ENCODE peak calls at places on chromosomes 6 and 20, in five cellular contexts. One of them, this sample, is unnamed.
A peak's percentile ranks its signal among the peaks of the same experiment; 100 is the strongest.

GRCh38 chr20:3380228-3381070 is 27.0 kb downstream of the DNAAF9 start:
- DNase-seq in H1: no peak
- DNase-seq in HCT116: no peak
- DNase-seq in endothelial cell of umbilical vein: no peak
- DNase-seq in SK-N-SH: no peak
- DNase-seq in this sample: no peak

GRCh38 chr6:151276112-151276745 is 36.5 kb downstream of the AKAP12 start:
- DNase-seq in H1: no peak
- DNase-seq in HCT116: no peak
- DNase-seq in endothelial cell of umbilical vein: no peak
- DNase-seq in SK-N-SH: peak; percentile 17
- DNase-seq in this sample: no peak

GRCh38 chr6:2196079-2196679 is 49.2 kb downstream of the GMDS start:
- DNase-seq in H1: no peak
- DNase-seq in HCT116: peak; percentile 19
- DNase-seq in endothelial cell of umbilical vein: peak; percentile 88
- DNase-seq in SK-N-SH: peak; percentile 57
- DNase-seq in this sample: no peak

GRCh38 chr6:28719275-28719940 is 193.7 kb downstream of the GPX5 start:
- DNase-seq in H1: peak; percentile 88
- DNase-seq in HCT116: peak; percentile 67
- DNase-seq in endothelial cell of umbilical vein: peak; percentile 12
- DNase-seq in SK-N-SH: no peak
- DNase-seq in this sample: no peak

GRCh38 chr6:27922949-27923348 is 10.8 kb upstream of the OR2B2 start:
- DNase-seq in H1: no peak
- DNase-seq in HCT116: no peak
- DNase-seq in endothelial cell of umbilical vein: no peak
- DNase-seq in SK-N-SH: no peak
- DNase-seq in this sample: no peak

GRCh38 chr6:16352258-16352635 is 113.9 kb downstream of the GMPR start:
- DNase-seq in H1: no peak
- DNase-seq in HCT116: no peak
- DNase-seq in endothelial cell of umbilical vein: peak; percentile 74
- DNase-seq in SK-N-SH: no peak
- DNase-seq in this sample: no peak

GRCh38 chr20:33531047-33531877 is 41.4 kb downstream of the CBFA2T2 start:
- DNase-seq in H1: no peak
- DNase-seq in HCT116: no peak
- DNase-seq in endothelial cell of umbilical vein: no peak
- DNase-seq in SK-N-SH: peak; percentile 47
- DNase-seq in this sample: no peak

GRCh38 chr6:14079433-14079832 is 38.1 kb upstream of the CD83 start:
- DNase-seq in H1: no peak
- DNase-seq in HCT116: no peak
- DNase-seq in endothelial cell of umbilical vein: no peak
- DNase-seq in SK-N-SH: no peak
- DNase-seq in this sample: no peak

GRCh38 chr6:37354526-37355384 is 972 bp downstream of the RNF8 start:
- DNase-seq in H1: peak; percentile 52
- DNase-seq in HCT116: no peak
- DNase-seq in endothelial cell of umbilical vein: no peak
- DNase-seq in SK-N-SH: peak; percentile 80
- DNase-seq in this sample: peak; percentile 80

GRCh38 chr6:68701159-68701558 is 66.1 kb downstream of the ADGRB3 start:
- DNase-seq in H1: no peak
- DNase-seq in HCT116: no peak
- DNase-seq in endothelial cell of umbilical vein: no peak
- DNase-seq in SK-N-SH: no peak
- DNase-seq in this sample: no peak

GRCh38 chr6:127022297-127022696 is 96.2 kb upstream of the RSPO3 start:
- DNase-seq in H1: no peak
- DNase-seq in HCT116: no peak
- DNase-seq in endothelial cell of umbilical vein: no peak
- DNase-seq in SK-N-SH: peak; percentile 37
- DNase-seq in this sample: no peak

GRCh38 chr6:137724495-137725211 is 142.4 kb upstream of the TNFAIP3 start:
- DNase-seq in H1: no peak
- DNase-seq in HCT116: no peak
- DNase-seq in endothelial cell of umbilical vein: no peak
- DNase-seq in SK-N-SH: no peak
- DNase-seq in this sample: peak; percentile 80

GRCh38 chr6:24824142-24824755 is 25.5 kb upstream of the ARMH2 start:
- DNase-seq in H1: no peak
- DNase-seq in HCT116: no peak
- DNase-seq in endothelial cell of umbilical vein: no peak
- DNase-seq in SK-N-SH: no peak
- DNase-seq in this sample: no peak

GRCh38 chr6:92538296-92538695 is 881.1 kb downstream of the EPHA7 start:
- DNase-seq in H1: no peak
- DNase-seq in HCT116: no peak
- DNase-seq in endothelial cell of umbilical vein: peak; percentile 73
- DNase-seq in SK-N-SH: no peak
- DNase-seq in this sample: no peak

GRCh38 chr6:127459231-127459641 is at the start of gene KIAA0408:
- DNase-seq in H1: no peak
- DNase-seq in HCT116: no peak
- DNase-seq in endothelial cell of umbilical vein: peak; percentile 23
- DNase-seq in SK-N-SH: no peak
- DNase-seq in this sample: no peak

GRCh38 chr20:34300809-34301586 is 2.2 kb downstream of the AHCY start:
- DNase-seq in H1: no peak
- DNase-seq in HCT116: no peak
- DNase-seq in endothelial cell of umbilical vein: no peak
- DNase-seq in SK-N-SH: no peak
- DNase-seq in this sample: no peak

GRCh38 chr6:162184465-162184864 is 543.1 kb downstream of the PRKN start:
- DNase-seq in H1: no peak
- DNase-seq in HCT116: no peak
- DNase-seq in endothelial cell of umbilical vein: peak; percentile 1
- DNase-seq in SK-N-SH: no peak
- DNase-seq in this sample: no peak

GRCh38 chr6:130945401-130945919 is 117.6 kb downstream of the EPB41L2 start:
- DNase-seq in H1: no peak
- DNase-seq in HCT116: no peak
- DNase-seq in endothelial cell of umbilical vein: peak; percentile 89
- DNase-seq in SK-N-SH: no peak
- DNase-seq in this sample: no peak

GRCh38 chr6:2990179-2990931 is 9.3 kb upstream of the NQO2 start:
- DNase-seq in H1: no peak
- DNase-seq in HCT116: no peak
- DNase-seq in endothelial cell of umbilical vein: peak; percentile 72
- DNase-seq in SK-N-SH: no peak
- DNase-seq in this sample: no peak

GRCh38 chr6:40138273-40138720 is 204.0 kb upstream of the MOCS1 start:
- DNase-seq in H1: no peak
- DNase-seq in HCT116: no peak
- DNase-seq in endothelial cell of umbilical vein: no peak
- DNase-seq in SK-N-SH: no peak
- DNase-seq in this sample: no peak

GRCh38 chr20:60884277-60884676 is 367.8 kb upstream of the CDH4 start:
- DNase-seq in H1: no peak
- DNase-seq in HCT116: no peak
- DNase-seq in endothelial cell of umbilical vein: no peak
- DNase-seq in SK-N-SH: no peak
- DNase-seq in this sample: no peak

GRCh38 chr20:56440346-56441007 is 27.9 kb upstream of the RTF2 start:
- DNase-seq in H1: no peak
- DNase-seq in HCT116: no peak
- DNase-seq in endothelial cell of umbilical vein: no peak
- DNase-seq in SK-N-SH: no peak
- DNase-seq in this sample: no peak

GRCh38 chr6:119076173-119076965 is 2.1 kb downstream of the FAM184A start:
- DNase-seq in H1: no peak
- DNase-seq in HCT116: no peak
- DNase-seq in endothelial cell of umbilical vein: no peak
- DNase-seq in SK-N-SH: no peak
- DNase-seq in this sample: no peak

GRCh38 chr6:11471261-11471660 is 66.3 kb upstream of the TMEM170B start:
- DNase-seq in H1: no peak
- DNase-seq in HCT116: no peak
- DNase-seq in endothelial cell of umbilical vein: no peak
- DNase-seq in SK-N-SH: no peak
- DNase-seq in this sample: no peak
- TF ChIP-seq POLR2AphosphoS5 in H1: no peak
- TF ChIP-seq POLR2AphosphoS5 in HCT116: no peak
- TF ChIP-seq POLR2AphosphoS5 in endothelial cell of umbilical vein: no peak
- TF ChIP-seq POLR2AphosphoS5 in SK-N-SH: no peak
- TF ChIP-seq POLR2AphosphoS5 in this sample: no peak

GRCh38 chr6:82869493-82869892 is 196.1 kb downstream of the UBE3D start:
- DNase-seq in H1: no peak
- DNase-seq in HCT116: no peak
- DNase-seq in endothelial cell of umbilical vein: no peak
- DNase-seq in SK-N-SH: no peak
- DNase-seq in this sample: no peak
- TF ChIP-seq POLR2AphosphoS5 in H1: no peak
- TF ChIP-seq POLR2AphosphoS5 in HCT116: no peak
- TF ChIP-seq POLR2AphosphoS5 in endothelial cell of umbilical vein: no peak
- TF ChIP-seq POLR2AphosphoS5 in SK-N-SH: no peak
- TF ChIP-seq POLR2AphosphoS5 in this sample: no peak

GRCh38 chr20:47311211-47311610 is 45.3 kb downstream of the ZMYND8 start:
- DNase-seq in H1: no peak
- DNase-seq in HCT116: no peak
- DNase-seq in endothelial cell of umbilical vein: no peak
- DNase-seq in SK-N-SH: no peak
- DNase-seq in this sample: no peak

GRCh38 chr20:47314647-47315338 is 41.7 kb downstream of the ZMYND8 start:
- DNase-seq in H1: no peak
- DNase-seq in HCT116: no peak
- DNase-seq in endothelial cell of umbilical vein: no peak
- DNase-seq in SK-N-SH: no peak
- DNase-seq in this sample: no peak

GRCh38 chr20:47309806-47310426 is 46.6 kb downstream of the ZMYND8 start:
- DNase-seq in H1: no peak
- DNase-seq in HCT116: no peak
- DNase-seq in endothelial cell of umbilical vein: no peak
- DNase-seq in SK-N-SH: no peak
- DNase-seq in this sample: no peak

GRCh38 chr20:47310729-47311128 is 45.8 kb downstream of the ZMYND8 start:
- DNase-seq in H1: no peak
- DNase-seq in HCT116: no peak
- DNase-seq in endothelial cell of umbilical vein: no peak
- DNase-seq in SK-N-SH: no peak
- DNase-seq in this sample: no peak

DNA sequence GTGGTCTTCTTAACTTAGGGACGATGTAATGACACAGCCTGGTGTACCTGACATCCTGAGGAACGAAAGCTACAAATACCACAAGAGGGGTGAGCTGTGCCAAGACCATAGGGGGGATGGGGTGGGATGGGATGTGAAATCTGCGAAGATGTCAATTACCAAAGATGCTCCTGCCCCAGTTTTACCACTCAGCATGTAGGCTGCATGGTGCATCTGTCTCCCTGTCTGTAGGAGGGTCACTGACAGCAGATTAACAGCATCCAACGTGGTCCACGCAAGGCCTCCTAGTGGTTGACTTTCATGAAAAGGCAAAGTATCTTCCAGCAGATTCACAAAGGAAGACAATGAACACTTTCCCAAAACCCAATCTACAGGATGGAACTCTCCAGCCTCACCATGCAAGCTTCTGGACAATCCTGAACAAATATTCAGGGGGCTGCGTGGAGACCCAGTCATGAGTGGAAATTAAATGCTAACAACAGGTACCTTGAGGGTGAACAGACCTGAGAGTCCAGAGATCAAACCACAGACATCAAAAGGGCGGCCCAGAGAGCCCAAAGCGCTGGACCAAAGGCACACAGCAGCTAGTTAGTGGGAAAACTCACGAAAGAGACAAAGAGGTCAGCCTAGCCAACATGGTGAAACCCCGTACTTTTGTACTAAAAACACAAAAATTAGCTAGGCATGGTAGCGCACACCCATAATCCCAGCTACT is 44.4 kb downstream of the ZMYND8 start:
- DNase-seq in H1: no peak
- DNase-seq in HCT116: no peak
- DNase-seq in endothelial cell of umbilical vein: no peak
- DNase-seq in SK-N-SH: no peak
- DNase-seq in this sample: no peak
- TF ChIP-seq POLR2AphosphoS5 in H1: no peak
- TF ChIP-seq POLR2AphosphoS5 in HCT116: no peak
- TF ChIP-seq POLR2AphosphoS5 in endothelial cell of umbilical vein: no peak
- TF ChIP-seq POLR2AphosphoS5 in SK-N-SH: no peak
- TF ChIP-seq POLR2AphosphoS5 in this sample: no peak

DNA sequence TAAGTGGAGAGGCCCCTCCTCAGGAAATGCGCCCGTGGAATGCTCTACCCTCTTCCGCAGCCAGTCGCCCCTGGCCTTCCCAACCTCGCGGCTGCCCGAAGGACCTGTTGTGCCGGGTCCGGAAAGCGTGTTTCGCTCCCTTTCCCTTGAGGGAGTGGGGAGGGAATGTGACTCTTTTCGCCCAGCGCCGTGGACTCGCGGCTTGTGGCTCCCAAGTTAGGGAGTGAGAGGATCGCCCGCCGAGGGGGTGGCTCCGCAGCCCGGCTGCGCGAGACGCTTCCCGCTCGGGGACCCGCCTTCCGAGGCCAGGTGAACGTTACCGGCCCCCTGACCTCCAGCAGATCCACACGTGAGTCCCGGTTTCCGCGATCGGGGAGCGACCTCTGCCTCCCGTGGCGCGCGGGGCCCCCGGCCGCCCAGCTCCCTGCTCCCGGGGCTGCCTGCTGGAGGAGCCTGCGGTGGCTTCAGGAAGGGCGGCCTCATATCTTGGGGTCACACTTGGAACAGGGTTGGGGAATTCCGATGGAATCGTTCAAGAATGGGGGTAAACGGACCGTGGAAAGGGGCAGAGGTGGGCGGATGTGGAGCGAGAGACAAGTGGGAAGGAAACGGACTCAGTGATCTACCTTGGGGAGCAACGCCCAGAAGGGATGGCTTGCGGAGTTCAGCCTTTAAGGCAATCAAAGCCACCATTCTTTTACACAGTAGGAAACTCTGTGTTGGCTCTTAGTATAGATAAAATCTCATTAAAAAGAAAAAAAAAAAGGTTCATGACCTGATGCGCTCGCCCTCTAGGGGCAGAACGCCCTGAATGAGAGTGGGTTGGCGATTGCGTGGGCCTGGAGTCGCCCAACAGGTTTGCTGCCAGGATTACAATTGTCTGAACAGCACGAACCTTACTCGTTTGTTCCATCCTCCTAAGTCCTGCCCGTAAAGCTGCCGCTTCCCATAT is 887 bp downstream of the TPD52L1 start:
- DNase-seq in H1: peak; percentile 69
- DNase-seq in HCT116: peak; percentile 51
- DNase-seq in endothelial cell of umbilical vein: no peak
- DNase-seq in SK-N-SH: peak; percentile 23
- DNase-seq in this sample: peak; percentile 78
- TF ChIP-seq POLR2AphosphoS5 in H1: no peak
- TF ChIP-seq POLR2AphosphoS5 in HCT116: no peak
- TF ChIP-seq POLR2AphosphoS5 in endothelial cell of umbilical vein: no peak
- TF ChIP-seq POLR2AphosphoS5 in SK-N-SH: no peak
- TF ChIP-seq POLR2AphosphoS5 in this sample: no peak

This sample was measured in spleen.